ENCODE peak calls at places on chromosomes 6 and 20, in five cellular contexts. S, P, Q, Y and M are unnamed samples.
A peak's percentile ranks its signal among the peaks of the same experiment; 100 is the strongest.

GRCh38 chr20:37243937-37244571 is 17.6 kb downstream of the GHRH start:
- DNase-seq in S (peak; percentile 75), P (no peak), Q (no peak), Y (no peak), M (no peak)

GRCh38 chr20:31910071-31910803 is 39.8 kb downstream of the TTLL9 start:
- DNase-seq in S (no peak), P (no peak), Q (peak; percentile 43), Y (no peak), M (no peak)

GRCh38 chr6:105748737-105749161 is 337.4 kb upstream of the PRDM1 start:
- DNase-seq in S (no peak), P (no peak), Q (no peak), Y (no peak), M (no peak)

GRCh38 chr6:18329781-18330180 is 57.4 kb upstream of the RNF144B start:
- DNase-seq in S (no peak), P (no peak), Q (no peak), Y (no peak), M (no peak)

GRCh38 chr6:33840064-33840926 is 36.5 kb upstream of the MLN start:
- DNase-seq in S (peak; percentile 35), P (no peak), Q (no peak), Y (no peak), M (peak; percentile 64)

GRCh38 chr6:102562713-102563112 is 1169.2 kb downstream of the GRIK2 start:
- DNase-seq in S (no peak), P (no peak), Q (no peak), Y (no peak), M (no peak)

GRCh38 chr20:32820000-32820697 is 395 bp downstream of the MAPRE1 start:
- DNase-seq in S (peak; percentile 80), P (no peak), Q (peak; percentile 95), Y (no peak), M (peak; percentile 85)

GRCh38 chr20:36859700-36860330 is 16.1 kb upstream of the TLDC2 start:
- DNase-seq in S (no peak), P (no peak), Q (no peak), Y (no peak), M (no peak)

GRCh38 chr20:825710-826421 is 7.6 kb upstream of the FAM110A start:
- DNase-seq in S (no peak), P (no peak), Q (no peak), Y (no peak), M (no peak)

GRCh38 chr6:140480852-140481251 is 1106.4 kb upstream of the CITED2 start:
- DNase-seq in S (peak; percentile 47), P (no peak), Q (no peak), Y (no peak), M (no peak)

GRCh38 chr6:130314271-130314670 is 51.5 kb upstream of the TMEM200A start:
- DNase-seq in S (no peak), P (no peak), Q (no peak), Y (no peak), M (no peak)

GRCh38 chr6:153831350-153832078 is 207.5 kb upstream of the OPRM1 start:
- DNase-seq in S (no peak), P (no peak), Q (no peak), Y (no peak), M (no peak)

GRCh38 chr6:20417819-20418218 is 16.1 kb downstream of the E2F3 start:
- DNase-seq in S (no peak), P (peak; percentile 64), Q (no peak), Y (no peak), M (no peak)

GRCh38 chr6:35757461-35758123 is 18.8 kb upstream of the CLPSL2 start:
- DNase-seq in S (no peak), P (no peak), Q (peak; percentile 86), Y (no peak), M (peak; percentile 79)

GRCh38 chr6:45922728-45923351 is 92.8 kb downstream of the CLIC5 start:
- DNase-seq in S (peak; percentile 60), P (no peak), Q (peak; percentile 90), Y (no peak), M (peak; percentile 83)

GRCh38 chr6:45445749-45446454 is 68.2 kb upstream of the SUPT3H start:
- DNase-seq in S (peak; percentile 60), P (peak; percentile 92), Q (peak; percentile 82), Y (peak; percentile 77), M (no peak)

GRCh38 chr6:139525415-139525814 is 151.0 kb upstream of the CITED2 start:
- DNase-seq in S (no peak), P (no peak), Q (no peak), Y (no peak), M (no peak)

GRCh38 chr6:18978330-18979128 is 591.4 kb downstream of the RNF144B start:
- DNase-seq in S (peak; percentile 20), P (no peak), Q (no peak), Y (no peak), M (no peak)

GRCh38 chr6:134678436-134678889 is 271.4 kb downstream of the ALDH8A1 start:
- DNase-seq in S (peak; percentile 64), P (no peak), Q (no peak), Y (no peak), M (no peak)

GRCh38 chr6:5905431-5906339 is 101.0 kb downstream of the NRN1 start:
- DNase-seq in S (peak; percentile 87), P (no peak), Q (no peak), Y (no peak), M (peak; percentile 36)

GRCh38 chr6:113031591-113031990 is 684.5 kb downstream of the RFPL4B start:
- DNase-seq in S (no peak), P (no peak), Q (no peak), Y (no peak), M (no peak)

GRCh38 chr6:160161647-160161986 is 40.0 kb downstream of the SLC22A1 start:
- DNase-seq in S (no peak), P (no peak), Q (peak; percentile 62), Y (no peak), M (no peak)

GRCh38 chr6:160160929-160161646 is 39.5 kb downstream of the SLC22A1 start:
- DNase-seq in S (no peak), P (peak; percentile 89), Q (no peak), Y (no peak), M (no peak)

GRCh38 chr6:160163425-160163824 is 41.8 kb downstream of the SLC22A1 start:
- DNase-seq in S (no peak), P (peak; percentile 68), Q (no peak), Y (no peak), M (no peak)

GRCh38 chr6:160162167-160162566 is 40.6 kb downstream of the SLC22A1 start:
- DNase-seq in S (no peak), P (peak; percentile 17), Q (no peak), Y (no peak), M (no peak)

GRCh38 chr6:160160450-160160849 is 38.8 kb downstream of the SLC22A1 start:
- DNase-seq in S (no peak), P (peak; percentile 74), Q (peak; percentile 57), Y (no peak), M (no peak)
- TF ChIP-seq CTCF in S (no peak), P (no peak), Q (no peak), Y (no peak), M (no peak)

GRCh38 chr6:111870751-111871064 is 2.5 kb downstream of the FYN start:
- DNase-seq in S (no peak), P (no peak), Q (no peak), Y (no peak), M (no peak)

GRCh38 chr6:111871725-111872520 is 1.3 kb downstream of the FYN start:
- DNase-seq in S (peak; percentile 52), P (no peak), Q (peak; percentile 82), Y (peak; percentile 61), M (peak; percentile 36)

GRCh38 chr6:111872521-111873177 is 603 bp downstream of the FYN start:
- DNase-seq in S (peak; percentile 55), P (no peak), Q (peak; percentile 81), Y (peak; percentile 78), M (peak; percentile 27)

GRCh38 chr6:111871207-111871606 is 2.0 kb downstream of the FYN start:
- DNase-seq in S (no peak), P (no peak), Q (no peak), Y (no peak), M (no peak)

GRCh38 chr6:111870054-111870750 is 3.0 kb downstream of the FYN start:
- DNase-seq in S (no peak), P (no peak), Q (no peak), Y (no peak), M (no peak)
- H3K27ac ChIP-seq in S (no peak overlapping the region), P (no peak overlapping the region), Q (no peak overlapping the region), Y (no peak overlapping the region), M (no peak overlapping the region)

DNA sequence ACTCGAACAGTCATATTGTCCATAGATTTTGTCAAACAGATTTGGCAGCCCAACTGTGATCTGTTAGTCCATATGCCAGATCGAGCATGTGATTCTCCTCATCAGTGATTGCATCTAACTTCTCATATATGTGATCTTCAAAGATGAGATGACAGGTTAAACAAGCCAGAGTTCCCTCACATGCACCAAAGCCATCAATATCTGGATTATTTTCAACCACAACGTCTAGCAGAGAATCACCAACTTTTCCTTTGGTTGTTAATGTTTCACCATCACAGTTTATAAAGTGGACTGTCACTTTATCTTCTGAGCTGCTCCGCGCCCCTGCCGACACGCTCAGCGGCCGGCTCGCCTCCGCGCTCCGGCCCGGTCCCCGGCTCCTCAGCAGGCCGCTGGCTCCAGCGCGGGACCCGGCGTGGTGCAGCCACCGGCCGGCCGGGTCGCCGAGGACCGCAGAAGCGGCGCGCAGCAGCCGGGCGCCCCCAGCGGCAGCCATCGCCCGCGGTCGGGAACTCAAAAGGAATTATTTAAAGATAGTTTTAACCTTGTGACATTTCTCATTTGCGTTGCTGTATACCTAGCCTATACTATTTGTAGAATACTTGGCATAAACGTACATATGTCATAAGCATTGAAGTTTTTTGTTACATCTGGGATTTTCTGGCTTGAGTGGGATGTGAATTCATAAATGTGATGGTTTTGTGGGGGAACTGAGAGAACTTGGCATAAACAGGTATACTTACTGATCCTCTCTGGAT is 40.1 kb upstream of the DYNLRB1 start:
- DNase-seq in S (peak; percentile 66), P (no peak), Q (peak; percentile 72), Y (peak; percentile 90), M (no peak)
- TF ChIP-seq CTCF in S (peak; percentile 59), P (peak; percentile 60), Q (peak; percentile 71), Y (peak; percentile 52), M (no peak)

GRCh38 chr6:39488255-39488881 is 165.9 kb upstream of the KCNK16 start:
- DNase-seq in S (no peak), P (no peak), Q (no peak), Y (no peak), M (no peak)
- H3K27ac ChIP-seq in S (no peak overlapping the region), P (peak overlapping the region; percentile 71), Q (no peak overlapping the region), Y (no peak overlapping the region), M (no peak overlapping the region)

GRCh38 chr6:111874030-111874425 is 776 bp upstream of the FYN start:
- DNase-seq in S (peak; percentile 41), P (no peak), Q (no peak), Y (no peak), M (no peak)

GRCh38 chr6:111875741-111876140 is 2.5 kb upstream of the FYN start:
- DNase-seq in S (no peak), P (no peak), Q (no peak), Y (no peak), M (no peak)

GRCh38 chr6:111873178-111874029 is at the start of gene FYN:
- DNase-seq in S (peak; percentile 99), P (peak; percentile 99), Q (peak; percentile 99), Y (peak; percentile 98), M (peak; percentile 98)
- TF ChIP-seq CTCF in S (peak; percentile 55), P (peak; percentile 31), Q (peak; percentile 68), Y (peak; percentile 64), M (peak; percentile 50)

GRCh38 chr6:38273325-38273724 is 366.4 kb downstream of the BTBD9 start:
- DNase-seq in S (no peak), P (no peak), Q (no peak), Y (no peak), M (no peak)
- H3K27ac ChIP-seq in S (no peak overlapping the region), P (no peak overlapping the region), Q (no peak overlapping the region), Y (no peak overlapping the region), M (no peak overlapping the region)

GRCh38 chr6:32087574-32088486 is 21.3 kb downstream of the TNXB start:
- DNase-seq in S (peak; percentile 88), P (peak; percentile 94), Q (peak; percentile 96), Y (peak; percentile 92), M (peak; percentile 98)
- TF ChIP-seq CTCF in S (peak; percentile 58), P (peak; percentile 70), Q (peak; percentile 81), Y (peak; percentile 41), M (peak; percentile 97)